ENCODE peak calls at places on chromosomes 4 and X, in seven cellular contexts. One of them, this sample, is unnamed.
A peak's percentile ranks its signal among the peaks of the same experiment; 100 is the strongest.

GRCh38 chr4:149793459-149793858 is 22.2 kb downstream of the IQCM start:
- DNase-seq in foreskin fibroblast: peak; percentile 44
- DNase-seq in left ventricle myocardium inferior: no peak
- DNase-seq in cardiac muscle cell: no peak
- DNase-seq in A549: no peak
- DNase-seq in esophagus squamous epithelium: no peak
- DNase-seq in tibial nerve: no peak
- DNase-seq in this sample: no peak

GRCh38 chr4:167100120-167100519 is 134.2 kb downstream of the SPOCK3 start:
- DNase-seq in foreskin fibroblast: peak; percentile 57
- DNase-seq in left ventricle myocardium inferior: no peak
- DNase-seq in cardiac muscle cell: peak; percentile 17
- DNase-seq in A549: peak; percentile 20
- DNase-seq in esophagus squamous epithelium: no peak
- DNase-seq in tibial nerve: no peak
- DNase-seq in this sample: peak; percentile 63

GRCh38 chrX:39458779-39459178 is 639.0 kb downstream of the BCOR start:
- DNase-seq in foreskin fibroblast: no peak
- DNase-seq in left ventricle myocardium inferior: no peak
- DNase-seq in cardiac muscle cell: no peak
- DNase-seq in A549: no peak
- DNase-seq in esophagus squamous epithelium: no peak
- DNase-seq in tibial nerve: no peak
- DNase-seq in this sample: no peak

GRCh38 chrX:9907645-9908387 is 59.3 kb upstream of the CLDN34 start:
- DNase-seq in foreskin fibroblast: peak; percentile 74
- DNase-seq in left ventricle myocardium inferior: no peak
- DNase-seq in cardiac muscle cell: peak; percentile 73
- DNase-seq in A549: no peak
- DNase-seq in esophagus squamous epithelium: no peak
- DNase-seq in tibial nerve: no peak
- DNase-seq in this sample: peak; percentile 83

GRCh38 chr4:6031831-6032230 is 13.6 kb upstream of the C4orf50 start:
- DNase-seq in foreskin fibroblast: no peak
- DNase-seq in left ventricle myocardium inferior: no peak
- DNase-seq in cardiac muscle cell: no peak
- DNase-seq in A549: no peak
- DNase-seq in esophagus squamous epithelium: no peak
- DNase-seq in tibial nerve: no peak
- DNase-seq in this sample: no peak

GRCh38 chr4:69896530-69897116 is 34.2 kb upstream of the CSN1S1 start:
- DNase-seq in foreskin fibroblast: peak; percentile 1
- DNase-seq in left ventricle myocardium inferior: no peak
- DNase-seq in cardiac muscle cell: peak; percentile 54
- DNase-seq in A549: peak; percentile 3
- DNase-seq in esophagus squamous epithelium: no peak
- DNase-seq in tibial nerve: no peak
- DNase-seq in this sample: peak; percentile 54

GRCh38 chr4:124432500-124432899 is 280.0 kb downstream of the ANKRD50 start:
- DNase-seq in foreskin fibroblast: peak; percentile 33
- DNase-seq in left ventricle myocardium inferior: no peak
- DNase-seq in cardiac muscle cell: peak; percentile 42
- DNase-seq in A549: peak; percentile 73
- DNase-seq in esophagus squamous epithelium: no peak
- DNase-seq in tibial nerve: no peak
- DNase-seq in this sample: peak; percentile 74

GRCh38 chr4:169618286-169618685 is 2.1 kb upstream of the CLCN3 start:
- DNase-seq in foreskin fibroblast: peak; percentile 51
- DNase-seq in left ventricle myocardium inferior: no peak
- DNase-seq in cardiac muscle cell: no peak
- DNase-seq in A549: no peak
- DNase-seq in esophagus squamous epithelium: no peak
- DNase-seq in tibial nerve: no peak
- DNase-seq in this sample: peak; percentile 50

GRCh38 chr4:53676402-53676871 is 85.2 kb upstream of the LNX1 start:
- DNase-seq in foreskin fibroblast: peak; percentile 70
- DNase-seq in left ventricle myocardium inferior: no peak
- DNase-seq in cardiac muscle cell: peak; percentile 96
- DNase-seq in A549: no peak
- DNase-seq in esophagus squamous epithelium: no peak
- DNase-seq in tibial nerve: no peak
- DNase-seq in this sample: peak; percentile 97

GRCh38 chr4:89528525-89529133 is 221.0 kb upstream of the GPRIN3 start:
- DNase-seq in foreskin fibroblast: no peak
- DNase-seq in left ventricle myocardium inferior: no peak
- DNase-seq in cardiac muscle cell: no peak
- DNase-seq in A549: no peak
- DNase-seq in esophagus squamous epithelium: no peak
- DNase-seq in tibial nerve: no peak
- DNase-seq in this sample: no peak

GRCh38 chrX:56726609-56727008 is 2.4 kb upstream of the NBDY start:
- DNase-seq in foreskin fibroblast: peak; percentile 59
- DNase-seq in left ventricle myocardium inferior: no peak
- DNase-seq in cardiac muscle cell: peak; percentile 66
- DNase-seq in A549: peak; percentile 67
- DNase-seq in esophagus squamous epithelium: no peak
- DNase-seq in tibial nerve: peak; percentile 7
- DNase-seq in this sample: peak; percentile 70

GRCh38 chr4:108030332-108030731 is 40.6 kb downstream of the HADH start:
- DNase-seq in foreskin fibroblast: peak; percentile 88
- DNase-seq in left ventricle myocardium inferior: no peak
- DNase-seq in cardiac muscle cell: peak; percentile 77
- DNase-seq in A549: peak; percentile 41
- DNase-seq in esophagus squamous epithelium: no peak
- DNase-seq in tibial nerve: peak; percentile 32
- DNase-seq in this sample: peak; percentile 77

GRCh38 chr4:185792384-185793146 is 19.4 kb downstream of the SORBS2 start:
- DNase-seq in foreskin fibroblast: peak; percentile 79
- DNase-seq in left ventricle myocardium inferior: no peak
- DNase-seq in cardiac muscle cell: peak; percentile 95
- DNase-seq in A549: peak; percentile 46
- DNase-seq in esophagus squamous epithelium: no peak
- DNase-seq in tibial nerve: peak; percentile 22
- DNase-seq in this sample: peak; percentile 92

GRCh38 chr4:184344899-184345572 is 127.4 kb upstream of the ENPP6 start:
- DNase-seq in foreskin fibroblast: no peak
- DNase-seq in left ventricle myocardium inferior: no peak
- DNase-seq in cardiac muscle cell: no peak
- DNase-seq in A549: no peak
- DNase-seq in esophagus squamous epithelium: no peak
- DNase-seq in tibial nerve: no peak
- DNase-seq in this sample: no peak

GRCh38 chrX:18353931-18354368 is 538 bp downstream of the SCML2 start:
- DNase-seq in foreskin fibroblast: peak; percentile 34
- DNase-seq in left ventricle myocardium inferior: no peak
- DNase-seq in cardiac muscle cell: no peak
- DNase-seq in A549: peak; percentile 44
- DNase-seq in esophagus squamous epithelium: no peak
- DNase-seq in tibial nerve: no peak
- DNase-seq in this sample: no peak

GRCh38 chr4:152525878-152526277 is 10.0 kb downstream of the FBXW7 start:
- DNase-seq in foreskin fibroblast: no peak
- DNase-seq in left ventricle myocardium inferior: no peak
- DNase-seq in cardiac muscle cell: no peak
- DNase-seq in A549: no peak
- DNase-seq in esophagus squamous epithelium: no peak
- DNase-seq in tibial nerve: no peak
- DNase-seq in this sample: no peak

GRCh38 chr4:170872794-170873193 is 783.0 kb upstream of the AADAT start:
- DNase-seq in foreskin fibroblast: no peak
- DNase-seq in left ventricle myocardium inferior: no peak
- DNase-seq in cardiac muscle cell: no peak
- DNase-seq in A549: no peak
- DNase-seq in esophagus squamous epithelium: no peak
- DNase-seq in tibial nerve: no peak
- DNase-seq in this sample: no peak

GRCh38 chr4:10157478-10158354 is 41.1 kb upstream of the WDR1 start:
- DNase-seq in foreskin fibroblast: peak; percentile 80
- DNase-seq in left ventricle myocardium inferior: peak; percentile 33
- DNase-seq in cardiac muscle cell: peak; percentile 93
- DNase-seq in A549: peak; percentile 67
- DNase-seq in esophagus squamous epithelium: no peak
- DNase-seq in tibial nerve: peak; percentile 40
- DNase-seq in this sample: peak; percentile 93

GRCh38 chr4:10832989-10833635 is 148.5 kb upstream of the CLNK start:
- DNase-seq in foreskin fibroblast: no peak
- DNase-seq in left ventricle myocardium inferior: no peak
- DNase-seq in cardiac muscle cell: no peak
- DNase-seq in A549: no peak
- DNase-seq in esophagus squamous epithelium: no peak
- DNase-seq in tibial nerve: no peak
- DNase-seq in this sample: no peak

GRCh38 chr4:43512253-43512652 is 619.7 kb downstream of the GRXCR1 start:
- DNase-seq in foreskin fibroblast: no peak
- DNase-seq in left ventricle myocardium inferior: no peak
- DNase-seq in cardiac muscle cell: no peak
- DNase-seq in A549: no peak
- DNase-seq in esophagus squamous epithelium: no peak
- DNase-seq in tibial nerve: no peak
- DNase-seq in this sample: no peak

GRCh38 chr4:166662266-166662843 is 571.9 kb downstream of the SPOCK3 start:
- DNase-seq in foreskin fibroblast: no peak
- DNase-seq in left ventricle myocardium inferior: no peak
- DNase-seq in cardiac muscle cell: no peak
- DNase-seq in A549: no peak
- DNase-seq in esophagus squamous epithelium: no peak
- DNase-seq in tibial nerve: no peak
- DNase-seq in this sample: no peak

DNA sequence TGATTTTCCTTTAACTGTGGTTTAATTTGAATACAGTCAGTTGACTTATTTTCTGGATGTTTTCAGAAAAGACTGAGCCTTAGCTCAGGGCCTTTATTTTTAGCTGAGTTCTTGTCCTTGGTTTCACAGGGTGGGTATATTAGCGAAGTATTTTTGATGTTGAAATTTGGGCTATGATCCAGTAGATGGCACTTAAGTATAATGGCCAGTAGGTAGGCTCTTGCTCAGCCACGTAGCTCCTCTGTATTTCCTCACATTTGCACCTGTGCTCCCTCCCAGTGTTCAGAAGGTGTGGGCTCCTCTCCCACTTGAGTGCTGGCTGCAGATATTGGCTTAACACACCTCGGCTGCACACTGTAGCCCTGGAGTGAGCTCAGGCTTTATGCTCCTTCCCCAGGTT is 549.9 kb upstream of the AMOT start:
- DNase-seq in foreskin fibroblast: no peak
- DNase-seq in left ventricle myocardium inferior: no peak
- DNase-seq in cardiac muscle cell: no peak
- DNase-seq in A549: no peak
- DNase-seq in esophagus squamous epithelium: no peak
- DNase-seq in tibial nerve: no peak
- DNase-seq in this sample: no peak
- TF ChIP-seq CTCF in foreskin fibroblast: no peak
- TF ChIP-seq CTCF in left ventricle myocardium inferior: no peak
- TF ChIP-seq CTCF in cardiac muscle cell: no peak
- TF ChIP-seq CTCF in A549: no peak
- TF ChIP-seq CTCF in esophagus squamous epithelium: no peak
- TF ChIP-seq CTCF in tibial nerve: no peak
- TF ChIP-seq CTCF in this sample: no peak

DNA sequence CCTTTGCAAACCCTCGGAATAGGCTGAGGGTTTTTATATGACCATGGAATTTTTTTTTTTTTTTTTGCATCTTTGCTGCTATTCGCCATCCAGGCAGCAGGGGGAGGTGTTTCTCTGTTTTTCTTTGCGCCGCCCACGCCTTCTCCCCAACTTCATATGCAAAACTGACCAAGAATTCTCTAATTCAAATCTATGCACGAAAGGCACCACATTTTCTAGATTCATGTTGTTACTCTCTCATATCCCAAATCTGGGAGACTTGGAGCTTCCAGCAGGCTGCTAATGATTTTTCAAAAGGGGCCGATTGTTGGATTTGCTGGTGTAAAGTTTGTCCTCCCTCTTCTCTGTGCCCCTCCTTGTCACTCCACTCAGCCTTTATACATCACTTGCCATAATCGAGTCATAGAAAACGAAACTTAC is 29.1 kb upstream of the BOD1L1 start:
- DNase-seq in foreskin fibroblast: peak; percentile 88
- DNase-seq in left ventricle myocardium inferior: peak; percentile 40
- DNase-seq in cardiac muscle cell: peak; percentile 83
- DNase-seq in A549: peak; percentile 68
- DNase-seq in esophagus squamous epithelium: no peak
- DNase-seq in tibial nerve: peak; percentile 66
- DNase-seq in this sample: peak; percentile 84
- H3K4me3 ChIP-seq in foreskin fibroblast: peak overlapping the region; percentile 35
- H3K4me3 ChIP-seq in left ventricle myocardium inferior: peak overlapping the region; percentile 39
- H3K4me3 ChIP-seq in cardiac muscle cell: no peak overlapping the region
- H3K4me3 ChIP-seq in A549: no peak overlapping the region
- H3K4me3 ChIP-seq in esophagus squamous epithelium: peak overlapping the region; percentile 17
- H3K4me3 ChIP-seq in tibial nerve: no peak overlapping the region
- H3K4me3 ChIP-seq in this sample: peak overlapping the region; percentile 41

DNA sequence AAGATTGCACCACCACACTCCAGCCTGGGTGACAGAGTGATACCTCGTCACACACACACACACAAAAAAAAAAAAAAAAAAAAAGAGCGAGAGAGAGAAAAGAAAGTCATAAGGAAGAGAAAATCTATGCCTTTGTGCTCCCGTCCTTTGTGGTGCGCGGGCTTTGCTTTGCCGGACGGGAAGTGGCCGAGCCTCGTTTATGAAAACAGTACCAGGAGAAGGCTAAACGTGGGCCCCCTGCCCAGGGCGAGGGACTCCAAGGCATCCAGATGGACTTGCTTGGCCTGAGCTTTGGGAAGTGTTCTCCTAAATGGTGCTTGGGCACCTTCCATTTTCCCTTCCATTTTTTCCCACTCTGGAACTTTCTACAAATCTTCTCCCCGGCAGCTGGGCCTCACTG is 109.3 kb upstream of the LRPAP1 start:
- DNase-seq in foreskin fibroblast: no peak
- DNase-seq in left ventricle myocardium inferior: no peak
- DNase-seq in cardiac muscle cell: no peak
- DNase-seq in A549: no peak
- DNase-seq in esophagus squamous epithelium: no peak
- DNase-seq in tibial nerve: no peak
- DNase-seq in this sample: no peak
- TF ChIP-seq CTCF in foreskin fibroblast: no peak
- TF ChIP-seq CTCF in left ventricle myocardium inferior: no peak
- TF ChIP-seq CTCF in cardiac muscle cell: no peak
- TF ChIP-seq CTCF in A549: no peak
- TF ChIP-seq CTCF in esophagus squamous epithelium: no peak
- TF ChIP-seq CTCF in tibial nerve: no peak
- TF ChIP-seq CTCF in this sample: no peak

DNA sequence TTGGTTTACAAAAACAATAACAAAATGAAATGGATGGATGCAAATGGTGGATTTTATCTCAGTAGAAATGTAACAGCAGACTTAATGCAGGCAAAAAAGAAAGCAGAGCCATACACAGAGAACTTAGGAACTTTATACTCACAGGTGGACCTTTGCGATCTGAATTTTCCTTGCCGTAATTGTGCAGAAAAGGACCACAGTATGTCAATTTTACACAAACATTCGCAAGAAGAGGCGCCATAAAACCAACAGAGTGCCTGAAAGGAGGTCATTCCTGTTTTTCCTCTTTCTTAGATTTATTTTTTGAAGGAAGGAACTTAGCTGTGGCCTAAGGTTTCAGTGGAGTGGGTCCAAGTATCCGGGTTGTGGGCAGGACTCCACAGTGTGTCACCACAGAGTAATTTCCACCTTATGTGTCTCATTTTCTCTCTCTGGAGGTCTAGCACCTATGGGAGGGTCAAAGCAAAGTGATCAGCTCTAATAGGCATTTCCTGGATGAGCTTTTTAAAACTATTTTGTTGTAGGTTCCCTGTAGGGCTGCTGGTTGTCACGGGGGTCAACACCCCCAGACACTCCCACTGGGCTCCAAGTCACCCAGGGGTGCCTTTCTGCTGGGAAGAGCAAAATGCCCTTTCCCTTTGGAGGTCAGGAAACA is 24.7 kb upstream of the PBDC1 start:
- DNase-seq in foreskin fibroblast: peak; percentile 61
- DNase-seq in left ventricle myocardium inferior: no peak
- DNase-seq in cardiac muscle cell: peak; percentile 27
- DNase-seq in A549: no peak
- DNase-seq in esophagus squamous epithelium: no peak
- DNase-seq in tibial nerve: no peak
- DNase-seq in this sample: peak; percentile 13
- H3K4me3 ChIP-seq in foreskin fibroblast: peak overlapping the region; percentile 9
- H3K4me3 ChIP-seq in left ventricle myocardium inferior: peak overlapping the region; percentile 48
- H3K4me3 ChIP-seq in cardiac muscle cell: no peak overlapping the region
- H3K4me3 ChIP-seq in A549: peak overlapping the region; percentile 37
- H3K4me3 ChIP-seq in esophagus squamous epithelium: peak overlapping the region; percentile 22
- H3K4me3 ChIP-seq in tibial nerve: no peak overlapping the region
- H3K4me3 ChIP-seq in this sample: no peak overlapping the region

This sample was measured in fibroblast of pulmonary artery.